ENCODE peak calls at places on chromosomes 13 and 19, in six cellular contexts. S is A549; V is KG1; P is stimulated activated CD4-positive, alpha-beta T cell treated with anti-CD3 and anti-CD28 coated beads, TNF-alpha, amount 100 ng/mL, for 4 hours; M is SW 1271; Q is breast epithelium. C is an unnamed sample.

GRCh38 chr19:1038995-1039645 is 787 bp upstream of the ABCA7 start:
- DNase-seq in S (no peak), V (no peak), P (no peak), M (no peak), Q (no peak), C (no peak)

GRCh38 chr19:9128171-9128570 is 1.4 kb upstream of the OR7G3 start:
- DNase-seq in S (peak; percentile 28), V (no peak), P (no peak), M (peak; percentile 83), Q (no peak), C (no peak)

GRCh38 chr13:46129124-46129523 is 24.3 kb upstream of the CPB2 start:
- DNase-seq in S (no peak), V (no peak), P (no peak), M (no peak), Q (no peak), C (no peak)

GRCh38 chr19:51514866-51515481 is 13.4 kb upstream of the SIGLEC12 start:
- DNase-seq in S (peak; percentile 63), V (peak; percentile 83), P (no peak), M (peak; percentile 43), Q (no peak), C (peak; percentile 58)

GRCh38 chr19:48656840-48657474 is 11.0 kb upstream of the CA11 start:
- DNase-seq in S (peak; percentile 65), V (no peak), P (no peak), M (no peak), Q (no peak), C (no peak)

GRCh38 chr13:98837896-98838295 is 85.4 kb upstream of the SLC15A1 start:
- DNase-seq in S (no peak), V (no peak), P (no peak), M (no peak), Q (no peak), C (no peak)

GRCh38 chr19:4606921-4607678 is 32.2 kb upstream of the TNFAIP8L1 start:
- DNase-seq in S (no peak), V (no peak), P (no peak), M (no peak), Q (no peak), C (no peak)

GRCh38 chr13:22461854-22462565 is 718.8 kb upstream of the SGCG start:
- DNase-seq in S (no peak), V (no peak), P (no peak), M (no peak), Q (no peak), C (no peak)

GRCh38 chr19:19997656-19998268 is 41.5 kb downstream of the ZNF682 start:
- DNase-seq in S (no peak), V (peak; percentile 2), P (no peak), M (no peak), Q (peak; percentile 60), C (peak; percentile 10)

GRCh38 chr19:6532244-6532999 is 1.6 kb downstream of the TNFSF9 start:
- DNase-seq in S (peak; percentile 45), V (no peak), P (no peak), M (no peak), Q (no peak), C (peak; percentile 49)

GRCh38 chr13:33194820-33195692 is 90.5 kb downstream of the STARD13 start:
- DNase-seq in S (peak; percentile 46), V (no peak), P (no peak), M (peak; percentile 27), Q (no peak), C (no peak)

GRCh38 chr13:37481005-37481857 is 117.3 kb downstream of the POSTN start:
- DNase-seq in S (no peak), V (no peak), P (no peak), M (no peak), Q (no peak), C (no peak)

GRCh38 chr13:29926077-29926476 is 75.7 kb upstream of the UBL3 start:
- DNase-seq in S (no peak), V (no peak), P (no peak), M (no peak), Q (no peak), C (no peak)

GRCh38 chr19:17236831-17237543 is 8.7 kb downstream of the NR2F6 start:
- DNase-seq in S (no peak), V (no peak), P (no peak), M (no peak), Q (no peak), C (no peak)

GRCh38 chr13:99866781-99867180 is 104.8 kb downstream of the ZIC5 start:
- DNase-seq in S (no peak), V (no peak), P (no peak), M (no peak), Q (no peak), C (no peak)

GRCh38 chr19:39144487-39145071 is 19.0 kb downstream of the PAK4 start:
- DNase-seq in S (no peak), V (no peak), P (no peak), M (no peak), Q (no peak), C (no peak)

GRCh38 chr19:50432658-50433057 is at the start of gene MYBPC2:
- DNase-seq in S (no peak), V (no peak), P (no peak), M (no peak), Q (no peak), C (no peak)

GRCh38 chr13:40764587-40765403 is 6.2 kb downstream of the MRPS31 start:
- DNase-seq in S (no peak), V (no peak), P (no peak), M (no peak), Q (no peak), C (no peak)

GRCh38 chr13:66940113-66940512 is 290.0 kb downstream of the PCDH9 start:
- DNase-seq in S (no peak), V (no peak), P (no peak), M (no peak), Q (no peak), C (no peak)